ENCODE peak calls at places on chromosome 14, in four cellular contexts. B is adipocyte, A is fibroblast of lung, R is heart left ventricle. Y is an unnamed sample.

GRCh38 chr14:102126807-102127455 is 12.8 kb upstream of the WDR20 start:
- DNase-seq in B (no peak), A (no peak), R (no peak), Y (no peak)

GRCh38 chr14:64758711-64759554 is 54.7 kb downstream of the PLEKHG3 start:
- DNase-seq in B (peak), A (peak), R (peak), Y (no peak)

GRCh38 chr14:32352631-32353030 is 23.5 kb downstream of the AKAP6 start:
- DNase-seq in B (no peak), A (peak), R (no peak), Y (no peak)

GRCh38 chr14:65470404-65470880 is 57.9 kb downstream of the FUT8 start:
- DNase-seq in B (no peak), A (no peak), R (no peak), Y (no peak)

GRCh38 chr14:36518031-36518585 is 1.9 kb downstream of the NKX2-1 start:
- DNase-seq in B (no peak), A (no peak), R (no peak), Y (no peak)

GRCh38 chr14:89137514-89138163 is 279.4 kb downstream of the FOXN3 start:
- DNase-seq in B (peak), A (peak), R (peak), Y (peak)

GRCh38 chr14:58297412-58297761 is 968 bp upstream of the ARID4A start:
- DNase-seq in B (peak), A (no peak), R (no peak), Y (no peak)

GRCh38 chr14:43438056-43438455 is 1069.0 kb downstream of the FSCB start:
- DNase-seq in B (no peak), A (no peak), R (no peak), Y (no peak)

GRCh38 chr14:32085182-32085844 is 8.2 kb downstream of the ARHGAP5 start:
- DNase-seq in B (no peak), A (no peak), R (no peak), Y (no peak)

GRCh38 chr14:31449971-31450610 is 7.2 kb downstream of the DTD2 start:
- DNase-seq in B (peak), A (peak), R (no peak), Y (no peak)

GRCh38 chr14:88164906-88165534 is 158.0 kb downstream of the KCNK10 start:
- DNase-seq in B (no peak), A (peak), R (no peak), Y (no peak)

GRCh38 chr14:24069411-24069735 is 2.0 kb upstream of the CPNE6 start:
- DNase-seq in B (no peak), A (no peak), R (no peak), Y (no peak)

GRCh38 chr14:93972618-93973205 is 3.7 kb downstream of the ASB2 start:
- DNase-seq in B (no peak), A (no peak), R (peak), Y (no peak)

GRCh38 chr14:104885031-104885972 is 20.2 kb downstream of the CEP170B start:
- DNase-seq in B (no peak), A (no peak), R (peak), Y (peak)

GRCh38 chr14:22839159-22839779 is 2.9 kb downstream of the MMP14 start:
- DNase-seq in B (peak), A (no peak), R (no peak), Y (peak)

GRCh38 chr14:96135285-96135684 is 69.4 kb upstream of the BDKRB2 start:
- DNase-seq in B (no peak), A (peak), R (no peak), Y (no peak)

GRCh38 chr14:94388027-94388895 is at the start of gene SERPINA1:
- DNase-seq in B (no peak), A (peak), R (no peak), Y (no peak)

GRCh38 chr14:101836131-101836530 is 74.6 kb downstream of the PPP2R5C start:
- DNase-seq in B (peak), A (peak), R (peak), Y (no peak)

GRCh38 chr14:58193542-58193941 is 6.4 kb upstream of the ACTR10 start:
- DNase-seq in B (no peak), A (no peak), R (no peak), Y (no peak)

GRCh38 chr14:21074398-21075272 is 4.5 kb downstream of the ARHGEF40 start:
- DNase-seq in B (no peak), A (no peak), R (no peak), Y (no peak)

GRCh38 chr14:60777856-60778578 is 43.5 kb downstream of the MNAT1 start:
- DNase-seq in B (peak), A (peak), R (no peak), Y (no peak)

GRCh38 chr14:53542692-53543091 is 389.6 kb upstream of the DDHD1 start:
- DNase-seq in B (peak), A (peak), R (no peak), Y (no peak)

GRCh38 chr14:104724407-104724980 is 465 bp downstream of the ADSS1 start:
- DNase-seq in B (peak), A (no peak), R (peak), Y (no peak)

GRCh38 chr14:55881577-55882241 is 236.5 kb upstream of the PELI2 start:
- DNase-seq in B (no peak), A (peak), R (no peak), Y (no peak)

GRCh38 chr14:30005114-30005698 is 77.6 kb upstream of the PRKD1 start:
- DNase-seq in B (peak), A (peak), R (no peak), Y (no peak)

GRCh38 chr14:102663031-102663430 is 70.6 kb downstream of the RCOR1 start:
- DNase-seq in B (no peak), A (no peak), R (no peak), Y (no peak)

GRCh38 chr14:66610154-66610563 is 102.2 kb downstream of the GPHN start:
- DNase-seq in B (peak), A (no peak), R (no peak), Y (no peak)

GRCh38 chr14:66224492-66225178 is 261.5 kb upstream of the CCDC196 start:
- DNase-seq in B (no peak), A (no peak), R (no peak), Y (no peak)

GRCh38 chr14:35704793-35705493 is 104.2 kb downstream of the RALGAPA1 start:
- DNase-seq in B (no peak), A (no peak), R (no peak), Y (no peak)

GRCh38 chr14:99703381-99703780 is 19.3 kb downstream of the CYP46A1 start:
- DNase-seq in B (no peak), A (no peak), R (no peak), Y (no peak)

GRCh38 chr14:104864267-104865068 is 600 bp upstream of the CEP170B start:
- DNase-seq in B (peak), A (no peak), R (no peak), Y (peak)

GRCh38 chr14:71651228-71651627 is 281.0 kb upstream of the RGS6 start:
- DNase-seq in B (peak), A (peak), R (no peak), Y (no peak)

GRCh38 chr14:61643546-61643945 is 51.8 kb upstream of the HIF1A start:
- DNase-seq in B (peak), A (peak), R (no peak), Y (no peak)

GRCh38 chr14:99287269-99287942 is 15.4 kb upstream of the BCL11B start:
- DNase-seq in B (no peak), A (peak), R (no peak), Y (no peak)

GRCh38 chr14:66039495-66039894 is 446.7 kb upstream of the CCDC196 start:
- DNase-seq in B (no peak), A (no peak), R (no peak), Y (no peak)

GRCh38 chr14:91399868-91400640 is 17.6 kb downstream of the CCDC88C start:
- DNase-seq in B (no peak), A (no peak), R (no peak), Y (peak)

GRCh38 chr14:98223106-98223505 is 1048.9 kb downstream of the BCL11B start:
- DNase-seq in B (no peak), A (no peak), R (no peak), Y (no peak)

GRCh38 chr14:64762044-64763034 is 58.1 kb downstream of the PLEKHG3 start:
- DNase-seq in B (peak), A (peak), R (peak), Y (peak)

GRCh38 chr14:73567365-73567764 is 1.6 kb upstream of the ACOT2 start:
- DNase-seq in B (no peak), A (no peak), R (no peak), Y (no peak)
- H3K4me3 ChIP-seq in B (peak), A (no peak), R (no peak), Y (no peak)

GRCh38 chr14:51871846-51872245 is 11.4 kb downstream of the GNG2 start:
- DNase-seq in B (no peak), A (no peak), R (no peak), Y (no peak)

GRCh38 chr14:51868405-51868804 is 8.0 kb downstream of the GNG2 start:
- DNase-seq in B (no peak), A (no peak), R (no peak), Y (no peak)

GRCh38 chr14:51869426-51870113 is 9.2 kb downstream of the GNG2 start:
- DNase-seq in B (no peak), A (no peak), R (no peak), Y (no peak)

GRCh38 chr14:51872396-51872795 is 12.0 kb downstream of the GNG2 start:
- DNase-seq in B (peak), A (no peak), R (no peak), Y (no peak)

GRCh38 chr14:51870620-51871019 is 10.2 kb downstream of the GNG2 start:
- DNase-seq in B (no peak), A (no peak), R (no peak), Y (no peak)
- H3K4me3 ChIP-seq in B (no peak), A (no peak), R (no peak), Y (no peak)

GRCh38 chr14:76768201-76768656 is 7.0 kb downstream of the VASH1 start:
- DNase-seq in B (no peak), A (no peak), R (peak), Y (peak)

GRCh38 chr14:76770521-76771431 is 9.5 kb downstream of the VASH1 start:
- DNase-seq in B (no peak), A (no peak), R (peak), Y (peak)

GRCh38 chr14:76767681-76768055 is 6.4 kb downstream of the VASH1 start:
- DNase-seq in B (no peak), A (no peak), R (peak), Y (no peak)

GRCh38 chr14:76769636-76770292 is 8.5 kb downstream of the VASH1 start:
- DNase-seq in B (no peak), A (no peak), R (peak), Y (peak)

DNA sequence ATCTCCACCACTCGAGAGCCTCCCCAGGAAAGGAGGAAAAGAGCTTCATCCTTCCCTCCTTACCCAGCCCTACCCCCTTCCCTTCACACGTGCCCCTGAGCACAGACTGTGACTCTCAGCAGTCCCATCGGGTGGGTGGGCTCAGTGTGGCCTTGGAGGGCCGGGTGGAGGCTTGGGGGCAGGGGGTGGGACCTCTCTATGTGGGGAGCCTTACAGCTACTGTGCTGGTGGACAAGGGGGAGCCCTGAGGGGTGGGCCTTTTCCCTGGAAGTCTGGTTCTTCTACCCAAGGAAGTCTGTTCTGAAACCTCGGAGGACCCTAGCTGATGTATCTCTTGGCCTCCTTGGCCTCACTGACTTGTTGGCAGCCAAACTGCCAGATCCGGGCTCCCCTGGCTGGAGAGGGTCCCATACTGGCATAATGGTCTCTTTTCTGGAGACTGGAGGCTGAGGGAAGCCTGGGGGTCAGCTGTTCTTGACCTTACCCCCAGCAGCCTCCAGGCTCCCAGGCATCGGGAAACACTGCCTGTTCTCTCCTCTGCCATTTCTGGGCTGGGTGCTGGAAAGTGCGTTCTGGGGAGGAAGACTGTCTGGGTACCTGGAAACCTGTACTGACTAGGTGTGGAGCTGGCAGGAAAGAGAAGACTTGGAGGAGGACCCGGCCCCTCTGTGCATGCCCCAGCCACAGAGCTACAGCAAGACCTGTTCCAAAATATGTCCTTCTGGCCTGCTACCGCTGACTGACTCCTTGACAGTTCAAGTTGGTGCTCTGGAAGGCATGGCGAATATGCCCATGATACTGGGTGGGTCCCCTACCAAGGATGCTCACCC is 7.6 kb downstream of the VASH1 start:
- DNase-seq in B (no peak), A (no peak), R (peak), Y (no peak)
- H3K4me3 ChIP-seq in B (no peak), A (no peak), R (no peak), Y (no peak)

GRCh38 chr14:103696466-103697071 is 18.7 kb downstream of the XRCC3 start:
- DNase-seq in B (peak), A (peak), R (peak), Y (no peak)
- H3K4me3 ChIP-seq in B (no peak), A (no peak), R (no peak), Y (no peak)

GRCh38 chr14:80956105-80956504 is 684 bp downstream of the TSHR start:
- DNase-seq in B (no peak), A (no peak), R (no peak), Y (no peak)

GRCh38 chr14:80958258-80958657 is 2.8 kb downstream of the TSHR start:
- DNase-seq in B (no peak), A (no peak), R (no peak), Y (no peak)

GRCh38 chr14:80955434-80955939 is at the start of gene TSHR:
- DNase-seq in B (no peak), A (peak), R (no peak), Y (no peak)

GRCh38 chr14:80954771-80955299 is 586 bp upstream of the TSHR start:
- DNase-seq in B (peak), A (peak), R (peak), Y (peak)

GRCh38 chr14:80956922-80957321 is 1.5 kb downstream of the TSHR start:
- DNase-seq in B (no peak), A (no peak), R (no peak), Y (no peak)
- H3K4me3 ChIP-seq in B (no peak), A (no peak), R (no peak), Y (no peak)

DNA sequence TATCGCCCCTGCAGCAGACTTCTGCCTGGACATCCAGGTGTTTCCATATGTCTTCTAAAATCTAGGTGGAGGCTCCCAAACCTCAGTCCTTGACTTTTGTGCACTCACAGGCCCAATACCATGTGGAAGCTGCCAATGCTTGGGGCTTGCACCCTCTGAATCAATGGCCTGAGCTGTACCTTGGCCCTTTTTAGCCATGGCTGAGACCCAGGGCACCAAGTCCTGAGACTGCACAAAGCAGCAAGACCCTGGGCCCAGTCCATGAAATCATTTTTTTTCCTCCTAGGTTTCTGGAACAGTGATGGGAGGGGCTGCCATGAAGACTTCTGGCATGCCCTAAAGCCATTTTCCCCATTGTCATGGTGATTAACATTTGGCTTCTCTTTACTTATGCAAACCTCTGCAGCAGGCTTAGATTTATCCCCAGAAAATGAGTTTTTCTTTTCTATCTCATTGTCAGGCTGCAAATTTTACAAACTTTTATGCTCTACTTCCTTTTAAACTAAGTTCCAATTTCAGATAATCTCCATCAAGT is 1445.8 kb upstream of the FLRT2 start:
- DNase-seq in B (peak), A (no peak), R (no peak), Y (no peak)
- H3K4me3 ChIP-seq in B (no peak), A (no peak), R (no peak), Y (no peak)